ENCODE peak calls at places on chromosome X, in nine cellular contexts. E is stimulated activated CD4-positive, alpha-beta T cell treated with anti-CD3 and anti-CD28 coated beads, Interleukin-4, amount 100 ng/mL, for 4 hours; J is GM23248; B is neural crest cell; X is NCI-H2029 treated with DMSO at 0.1 percent for 48 hours; S is posterior cingulate gyrus; Q is ACHN; R is cardiac fibroblast; H is stimulated activated CD8-positive, alpha-beta memory T cell treated with anti-CD3 and anti-CD28 coated beads, Interleukin-12 subunit alpha, Interleukin-12 subunit beta, amount 100 ng/mL, for 1 hour. Z is an unnamed sample.

GRCh38 chrX:13131511-13132137 is 87.2 kb upstream of the FAM9C start:
- DNase-seq in E (no peak), J (no peak), B (peak; percentile 4), X (no peak), S (no peak), Q (no peak), R (no peak), H (no peak), Z (peak; percentile 86)

GRCh38 chrX:10089378-10089795 is 67.4 kb upstream of the CLCN4 start:
- DNase-seq in E (no peak), J (no peak), B (no peak), X (no peak), S (no peak), Q (no peak), R (no peak), H (no peak), Z (no peak)

GRCh38 chrX:87045352-87045751 is 472.2 kb upstream of the KLHL4 start:
- DNase-seq in E (no peak), J (no peak), B (no peak), X (no peak), S (no peak), Q (no peak), R (no peak), H (no peak), Z (no peak)

GRCh38 chrX:112636288-112636687 is 43.5 kb downstream of the LHFPL1 start:
- DNase-seq in E (no peak), J (peak; percentile 62), B (no peak), X (no peak), S (no peak), Q (no peak), R (peak; percentile 64), H (no peak), Z (no peak)

GRCh38 chrX:15675490-15675921 is 10.9 kb upstream of the CLTRN start:
- DNase-seq in E (peak; percentile 85), J (peak; percentile 83), B (peak; percentile 61), X (peak; percentile 76), S (peak; percentile 96), Q (peak; percentile 64), R (no peak), H (peak; percentile 64), Z (peak; percentile 59)

GRCh38 chrX:41923925-41924693 is 755 bp upstream of the CASK start:
- DNase-seq in E (peak; percentile 33), J (peak; percentile 47), B (no peak), X (no peak), S (no peak), Q (peak; percentile 43), R (peak; percentile 27), H (no peak), Z (no peak)

GRCh38 chrX:153925739-153926593 is at the start of gene ARHGAP4:
- DNase-seq in E (peak; percentile 42), J (no peak), B (no peak), X (no peak), S (no peak), Q (no peak), R (no peak), H (no peak), Z (peak; percentile 57)

GRCh38 chrX:39242187-39242586 is 440.9 kb downstream of the MID1IP1 start:
- DNase-seq in E (peak; percentile 2), J (peak; percentile 21), B (no peak), X (no peak), S (no peak), Q (no peak), R (peak; percentile 17), H (no peak), Z (peak; percentile 1)

GRCh38 chrX:38660395-38661179 is 99.2 kb downstream of the TSPAN7 start:
- DNase-seq in E (no peak), J (no peak), B (no peak), X (no peak), S (no peak), Q (no peak), R (no peak), H (no peak), Z (no peak)